ENCODE peak calls at places on chromosomes 4 and X, in six cellular contexts. R is astrocyte of the cerebellum; F is NCI-H1092 treated with DMSO at 0.1 percent for 48 hours; B is CD4-positive, alpha-beta T cell; E is stimulated activated CD4-positive, alpha-beta T cell treated with anti-CD3 and anti-CD28 coated beads, Interleukin-15, amount 100 ng/mL, for 1 hour; D is GM03348. A is an unnamed sample.

GRCh38 chrX:19198448-19198847 is 76.2 kb upstream of the ADGRG2 start:
- DNase-seq in R (no peak), F (no peak), B (no peak), E (no peak), D (no peak), A (no peak)

GRCh38 chrX:19616959-19617358 is 101.7 kb upstream of the MAP3K15 start:
- DNase-seq in R (no peak), F (no peak), B (no peak), E (no peak), D (no peak), A (no peak)

GRCh38 chrX:19920945-19921344 is 33.5 kb upstream of the SH3KBP1 start:
- DNase-seq in R (no peak), F (no peak), B (no peak), E (no peak), D (no peak), A (no peak)

GRCh38 chr4:24473309-24473721 is 111.0 kb downstream of the DHX15 start:
- DNase-seq in R (no peak), F (peak; percentile 8), B (no peak), E (no peak), D (peak; percentile 42), A (no peak)

GRCh38 chr4:80806472-80806871 is 224.0 kb upstream of the BMP3 start:
- DNase-seq in R (no peak), F (no peak), B (no peak), E (no peak), D (no peak), A (no peak)

GRCh38 chr4:25943312-25943711 is 29.3 kb downstream of the SMIM20 start:
- DNase-seq in R (no peak), F (no peak), B (no peak), E (no peak), D (peak; percentile 17), A (no peak)

GRCh38 chrX:21167028-21167427 is 207.2 kb upstream of the CNKSR2 start:
- DNase-seq in R (no peak), F (no peak), B (no peak), E (no peak), D (no peak), A (no peak)

GRCh38 chr4:10704050-10704810 is 19.7 kb upstream of the CLNK start:
- DNase-seq in R (no peak), F (no peak), B (no peak), E (no peak), D (no peak), A (no peak)

GRCh38 chrX:130915302-130915701 is 12.3 kb upstream of the ENOX2 start:
- DNase-seq in R (no peak), F (no peak), B (no peak), E (no peak), D (peak; percentile 10), A (no peak)

GRCh38 chrX:154401045-154401799 is 3.0 kb downstream of the RPL10 start:
- DNase-seq in R (no peak), F (no peak), B (no peak), E (no peak), D (no peak), A (no peak)

GRCh38 chr4:8221476-8221875 is 22.4 kb downstream of the SH3TC1 start:
- DNase-seq in R (no peak), F (no peak), B (no peak), E (no peak), D (peak; percentile 35), A (peak; percentile 20)

GRCh38 chr4:119666653-119667091 is 38.1 kb upstream of the PDE5A start:
- DNase-seq in R (no peak), F (peak; percentile 3), B (no peak), E (no peak), D (no peak), A (no peak)

GRCh38 chr4:144181386-144181785 is 40.9 kb upstream of the GYPA start:
- DNase-seq in R (no peak), F (no peak), B (no peak), E (no peak), D (no peak), A (no peak)

GRCh38 chrX:40152173-40152705 is 54.5 kb upstream of the BCOR start:
- DNase-seq in R (no peak), F (peak; percentile 57), B (no peak), E (no peak), D (peak; percentile 43), A (no peak)

GRCh38 chr4:39043058-39043696 is 11.0 kb upstream of the TMEM156 start:
- DNase-seq in R (no peak), F (no peak), B (no peak), E (no peak), D (no peak), A (no peak)

GRCh38 chr4:98102660-98103059 is 40.6 kb downstream of the STPG2 start:
- DNase-seq in R (no peak), F (no peak), B (no peak), E (no peak), D (no peak), A (no peak)

A was measured in HS-5.